ENCODE peak calls at places on chromosomes 12 and 14, in nine cellular contexts. L is mesenchymal stem cell; S is Peyer's patch; C is CD8-positive, alpha-beta memory T cell; N is BE2C; J is adipocyte; Z is right lobe of liver; H is lung; E is HCT116. G is an unnamed sample.

GRCh38 chr14:38252066-38252710 is 3.7 kb downstream of the CLEC14A start:
- DNase-seq in L (peak; percentile 16), H (no peak), C (no peak), E (no peak), J (no peak), S (no peak), N (no peak), Z (no peak), G (no peak)

GRCh38 chr12:107178776-107179175 is 85.4 kb upstream of the CRY1 start:
- DNase-seq in L (no peak), S (no peak), J (no peak), H (no peak), E (no peak), N (no peak), Z (no peak), C (no peak), G (no peak)

GRCh38 chr12:96487214-96487613 is 2.2 kb upstream of the CFAP54 start:
- DNase-seq in H (no peak), N (no peak), J (peak; percentile 70), C (no peak), S (no peak), L (peak; percentile 64), Z (no peak), E (no peak), G (no peak)

GRCh38 chr14:58098507-58098906 is 53.5 kb downstream of the ARMH4 start:
- DNase-seq in Z (no peak), J (no peak), N (no peak), H (no peak), C (no peak), L (no peak), S (no peak), E (no peak), G (peak; percentile 17)

GRCh38 chr12:45278447-45278846 is 62.6 kb downstream of the ANO6 start:
- DNase-seq in C (no peak), S (no peak), E (no peak), H (no peak), N (no peak), Z (no peak), J (peak; percentile 73), L (no peak), G (no peak)

GRCh38 chr12:58757422-58757821 is 162.9 kb downstream of the LRIG3 start:
- DNase-seq in N (no peak), J (peak; percentile 64), S (no peak), C (no peak), L (peak; percentile 94), H (no peak), Z (no peak), E (no peak), G (no peak)

GRCh38 chr14:64293976-64294671 is at the start of gene ESR2:
- DNase-seq in J (peak; percentile 39), H (no peak), N (peak; percentile 48), E (no peak), S (peak; percentile 66), L (peak; percentile 60), Z (peak; percentile 57), C (peak; percentile 49), G (peak; percentile 82)

GRCh38 chr12:57491393-57492280 is 3.8 kb downstream of the MARS1 start:
- DNase-seq in N (no peak), J (no peak), H (no peak), L (peak; percentile 43), Z (no peak), E (no peak), C (no peak), S (no peak), G (no peak)

GRCh38 chr12:105224399-105224798 is 11.6 kb downstream of the APPL2 start:
- DNase-seq in Z (no peak), C (no peak), E (no peak), L (no peak), S (no peak), N (no peak), J (no peak), H (no peak), G (no peak)

GRCh38 chr12:115160290-115161108 is 476.5 kb upstream of the TBX3 start:
- DNase-seq in L (no peak), N (no peak), H (no peak), E (no peak), J (no peak), Z (no peak), S (no peak), C (no peak), G (no peak)

GRCh38 chr14:91095178-91095577 is 18.7 kb upstream of the DGLUCY start:
- DNase-seq in S (no peak), N (no peak), L (no peak), Z (no peak), C (no peak), J (no peak), E (no peak), H (no peak), G (no peak)

GRCh38 chr12:103791350-103791920 is 49.6 kb downstream of the NT5DC3 start:
- DNase-seq in N (no peak), E (no peak), S (no peak), Z (no peak), J (no peak), L (no peak), H (no peak), C (no peak), G (no peak)

GRCh38 chr12:9509464-9510166 is 98.1 kb downstream of the KLRB1 start:
- DNase-seq in E (peak; percentile 13), C (no peak), N (no peak), L (no peak), H (no peak), Z (no peak), S (no peak), J (no peak), G (no peak)

GRCh38 chr14:33364536-33364935 is 425.9 kb downstream of the NPAS3 start:
- DNase-seq in C (no peak), N (no peak), H (no peak), L (no peak), S (no peak), J (no peak), Z (no peak), E (no peak), G (no peak)

GRCh38 chr12:88266851-88267360 is 124.8 kb downstream of the TMTC3 start:
- DNase-seq in N (no peak), S (no peak), C (no peak), Z (no peak), J (peak; percentile 3), L (peak; percentile 28), H (no peak), E (no peak), G (no peak)

GRCh38 chr12:2648406-2648805 is 146.4 kb upstream of the FKBP4 start:
- DNase-seq in J (no peak), E (no peak), L (no peak), N (no peak), H (no peak), Z (no peak), S (no peak), C (no peak), G (no peak)

GRCh38 chr14:93959239-93960107 is 16.9 kb downstream of the ASB2 start:
- DNase-seq in J (peak; percentile 92), C (peak; percentile 97), Z (no peak), E (peak; percentile 88), H (peak; percentile 64), N (peak; percentile 39), L (peak; percentile 95), S (peak; percentile 91), G (peak; percentile 88)

DNA sequence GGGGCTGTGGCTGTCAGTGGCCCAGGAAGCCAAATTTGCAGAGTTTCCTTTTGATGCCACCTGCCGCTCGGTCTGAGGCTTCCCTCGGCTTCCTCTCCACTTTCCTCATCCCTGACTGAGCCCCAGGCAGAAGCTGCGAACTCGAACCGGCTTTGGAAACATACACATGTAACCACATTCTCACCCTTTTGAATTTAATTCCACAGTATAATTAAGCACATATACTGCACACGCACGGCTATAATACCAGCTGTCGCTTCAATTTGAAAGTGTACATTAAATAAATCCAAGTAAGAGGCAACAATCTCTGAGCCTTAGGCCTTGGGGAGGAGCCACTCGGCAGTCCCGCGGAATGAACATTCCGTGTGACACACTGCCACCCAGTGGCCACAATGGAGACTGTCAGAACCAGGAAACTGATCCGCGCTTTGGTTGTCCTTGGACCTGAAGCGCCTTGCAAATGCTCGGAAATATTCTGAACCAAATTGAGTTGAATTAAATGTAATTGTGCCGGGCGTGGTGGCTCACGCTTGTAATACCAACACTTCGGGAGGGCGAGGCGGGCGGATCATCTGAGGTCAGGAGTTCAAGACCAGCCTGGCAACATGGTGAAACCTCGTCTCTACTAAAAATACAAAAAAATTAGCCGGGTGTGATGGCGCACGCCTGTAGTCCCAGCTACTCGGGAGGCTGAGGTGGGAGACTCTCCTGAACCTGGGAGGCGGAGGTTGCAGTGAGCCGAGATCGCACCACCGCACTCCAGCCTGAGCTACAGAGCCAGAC is 117.9 kb upstream of the TMPO start:
- DNase-seq in N (peak; percentile 78), C (peak; percentile 88), Z (peak; percentile 82), E (peak; percentile 80), H (peak; percentile 85), J (peak; percentile 92), S (peak; percentile 75), L (peak; percentile 79), G (peak; percentile 63)
- H3K4me3 ChIP-seq in N (peak overlapping the region; percentile 56), C (peak overlapping the region; percentile 57), Z (peak overlapping the region; percentile 24), E (peak overlapping the region; percentile 52), H (no peak overlapping the region), J (peak overlapping the region; percentile 70), S (peak overlapping the region; percentile 42), L (no peak overlapping the region), G (peak overlapping the region; percentile 35)

DNA sequence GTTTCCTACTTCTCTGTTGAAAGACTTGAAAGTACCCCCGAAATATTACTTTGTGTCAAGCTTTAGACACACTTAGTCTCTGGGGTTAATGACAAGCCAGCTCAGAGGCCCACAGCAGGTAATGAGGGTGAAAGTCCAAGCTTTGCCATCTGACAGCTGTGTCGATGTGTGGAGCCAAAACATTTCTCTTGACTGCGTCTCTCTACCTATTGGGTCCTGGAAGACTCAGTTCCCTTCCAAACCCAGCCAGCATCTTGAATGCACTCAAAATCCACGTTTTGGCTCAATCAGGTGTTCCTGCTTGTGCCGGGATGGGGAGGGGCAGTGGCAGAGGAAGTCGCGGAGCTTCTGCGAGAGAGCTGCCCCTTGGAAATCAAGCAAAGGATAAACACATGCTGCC is 3.2 kb downstream of the PLXNC1 start:
- DNase-seq in N (no peak), E (no peak), H (no peak), J (no peak), C (no peak), L (no peak), S (no peak), Z (peak; percentile 69), G (peak; percentile 32)
- H3K27me3 ChIP-seq in N (peaks cover 67% of the 10 kb centered on the region), E (peaks cover 8% of the 10 kb centered on the region), H (no peaks in the 10 kb centered on the region), J (peaks cover 50% of the 10 kb centered on the region), C (no peaks in the 10 kb centered on the region), L (peaks cover 63% of the 10 kb centered on the region), S (peaks cover 14% of the 10 kb centered on the region), Z (no peaks in the 10 kb centered on the region), G (peaks cover 61% of the 10 kb centered on the region)

DNA sequence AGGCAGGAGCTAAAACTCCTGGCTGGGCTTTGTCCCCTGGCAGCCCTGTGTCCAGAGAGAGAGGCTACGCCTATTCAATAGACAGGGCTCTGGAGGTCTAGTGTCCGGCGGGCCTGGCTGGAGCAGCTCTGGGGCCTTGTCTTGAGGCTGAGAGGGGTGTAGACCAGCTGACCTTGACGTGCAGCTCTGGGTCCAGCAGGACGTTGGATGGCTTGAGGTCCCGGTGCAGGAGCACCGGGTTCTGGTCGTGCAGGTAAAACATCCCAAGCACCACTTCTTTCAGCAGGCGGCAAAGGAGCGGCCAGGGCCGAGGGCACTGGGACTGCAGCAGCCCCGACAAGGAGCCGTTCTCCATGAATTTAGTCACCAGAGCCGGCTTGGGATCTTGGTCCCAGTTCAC is 948 bp downstream of the RIPK3 start:
- DNase-seq in C (no peak), E (no peak), H (no peak), L (no peak), J (no peak), N (no peak), Z (no peak), S (no peak), G (no peak)
- H3K4me3 ChIP-seq in C (peak overlapping the region; percentile 92), E (no peak overlapping the region), H (no peak overlapping the region), L (no peak overlapping the region), J (peak overlapping the region; percentile 81), N (no peak overlapping the region), Z (peak overlapping the region; percentile 18), S (peak overlapping the region; percentile 68), G (peak overlapping the region; percentile 56)

GRCh38 chr14:98957211-98958047 is 314.6 kb downstream of the BCL11B start:
- DNase-seq in L (no peak), C (no peak), N (no peak), S (no peak), H (peak; percentile 50), E (no peak), J (peak; percentile 72), Z (no peak), G (peak; percentile 12)
- H3K27me3 ChIP-seq in L (peaks cover 53% of the 10 kb centered on the region), C (no peaks in the 10 kb centered on the region), N (no peaks in the 10 kb centered on the region), S (no peaks in the 10 kb centered on the region), H (no peaks in the 10 kb centered on the region), E (peaks cover 14% of the 10 kb centered on the region), J (peaks cover 27% of the 10 kb centered on the region), Z (no peaks in the 10 kb centered on the region), G (no peaks in the 10 kb centered on the region)

G was measured in H7.